ENCODE peak calls at places on chromosomes 11 and 22, in four cellular contexts. J, K, Z and C are unnamed samples.
A peak's percentile ranks its signal among the peaks of the same experiment; 100 is the strongest.

GRCh38 chr11:538431-539051 is 1.2 kb downstream of the LRRC56 start:
- DNase-seq in J (no peak), K (no peak), Z (no peak), C (no peak)

GRCh38 chr22:21837184-21837979 is 30.1 kb downstream of the MAPK1 start:
- DNase-seq in J (no peak), K (peak; percentile 39), Z (no peak), C (peak; percentile 72)

GRCh38 chr22:27406389-27406861 is 395.1 kb downstream of the MN1 start:
- DNase-seq in J (no peak), K (no peak), Z (no peak), C (no peak)

GRCh38 chr22:50102946-50103345 is 13.1 kb downstream of the MOV10L1 start:
- DNase-seq in J (peak; percentile 49), K (peak; percentile 16), Z (no peak), C (peak; percentile 31)

GRCh38 chr11:129247129-129247528 is 55.0 kb upstream of the ARHGAP32 start:
- DNase-seq in J (no peak), K (no peak), Z (no peak), C (no peak)

GRCh38 chr11:22194907-22195306 is 2.0 kb downstream of the ANO5 start:
- DNase-seq in J (no peak), K (no peak), Z (no peak), C (no peak)

GRCh38 chr11:86374586-86374985 is at the start of gene CCDC81:
- DNase-seq in J (no peak), K (no peak), Z (no peak), C (no peak)

GRCh38 chr22:37028692-37029674 is 9.4 kb downstream of the MPST start:
- DNase-seq in J (no peak), K (no peak), Z (no peak), C (no peak)

GRCh38 chr11:103610435-103610834 is 426.0 kb upstream of the DDI1 start:
- DNase-seq in J (no peak), K (no peak), Z (no peak), C (no peak)

GRCh38 chr22:48434868-48435250 is 1392.8 kb downstream of the BRD1 start:
- DNase-seq in J (no peak), K (no peak), Z (no peak), C (no peak)

GRCh38 chr11:43944761-43945311 is 2.4 kb downstream of the C11orf96 start:
- DNase-seq in J (peak; percentile 83), K (peak; percentile 82), Z (no peak), C (peak; percentile 19)

GRCh38 chr11:86978756-86979608 is 23.8 kb upstream of the FZD4 start:
- DNase-seq in J (peak; percentile 22), K (no peak), Z (no peak), C (no peak)

GRCh38 chr11:111297696-111298095 is 650 bp upstream of the POU2AF3 start:
- DNase-seq in J (no peak), K (no peak), Z (no peak), C (no peak)

GRCh38 chr11:111298466-111299110 is at the start of gene POU2AF3:
- DNase-seq in J (no peak), K (no peak), Z (no peak), C (no peak)

GRCh38 chr11:111300569-111300968 is 2.2 kb downstream of the POU2AF3 start:
- DNase-seq in J (no peak), K (no peak), Z (no peak), C (no peak)

GRCh38 chr11:111301004-111301839 is 2.9 kb downstream of the POU2AF3 start:
- DNase-seq in J (no peak), K (no peak), Z (no peak), C (no peak)

DNA sequence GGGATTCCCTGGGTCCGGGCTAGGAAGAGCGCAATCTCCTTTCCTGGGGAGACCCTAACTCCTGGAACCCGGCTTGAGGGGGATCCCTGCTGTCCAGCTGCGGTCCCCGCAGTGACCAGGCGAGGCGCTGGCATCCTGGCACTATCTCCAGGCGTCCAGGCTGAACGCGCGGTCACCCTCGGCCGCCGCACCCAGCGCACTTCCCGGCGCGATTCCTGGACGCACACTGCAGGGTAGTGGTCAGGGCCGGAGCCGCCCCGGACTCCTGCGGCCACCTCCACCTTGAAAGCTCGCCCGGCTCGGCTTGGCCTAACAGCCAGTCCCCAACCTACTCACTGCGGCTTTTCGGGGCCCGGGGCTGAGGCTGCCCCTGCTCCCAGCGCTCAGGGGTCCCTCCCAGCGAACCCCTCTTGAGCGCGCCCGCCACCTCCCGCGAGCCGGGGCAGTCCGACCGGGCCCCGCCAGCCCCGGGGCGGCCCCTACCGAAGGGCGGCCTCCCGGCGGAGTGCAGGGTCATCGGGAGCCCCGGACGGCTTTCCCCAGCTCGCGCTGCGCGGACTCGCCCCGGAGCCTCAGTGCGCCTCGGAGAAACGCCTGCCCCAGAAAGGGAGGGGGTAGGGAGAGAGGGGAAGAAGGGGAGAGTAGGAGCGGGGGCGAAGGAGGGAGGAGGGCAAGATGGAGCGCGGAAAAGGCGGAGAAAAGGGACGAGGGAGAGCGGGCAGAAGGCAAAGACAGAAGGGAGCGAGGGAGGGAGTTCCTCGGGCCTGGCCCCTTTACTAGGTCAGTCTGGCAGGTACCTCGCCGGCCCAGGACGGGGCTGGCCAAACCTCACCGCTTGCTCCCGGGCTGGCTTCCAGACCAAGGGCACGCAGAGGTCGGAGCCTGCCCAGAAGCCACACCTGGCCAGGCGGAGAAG is 1.0 kb downstream of the POU2AF3 start:
- DNase-seq in J (no peak), K (no peak), Z (no peak), C (peak; percentile 46)
- TF ChIP-seq FOXK2 in J (no peak), K (no peak), Z (no peak), C (no peak)

GRCh38 chr11:74522776-74523175 is 29.3 kb upstream of the LIPT2 start:
- DNase-seq in J (no peak), K (no peak), Z (no peak), C (no peak)

GRCh38 chr11:74520927-74521665 is 27.6 kb upstream of the LIPT2 start:
- DNase-seq in J (no peak), K (no peak), Z (no peak), C (no peak)

GRCh38 chr11:74521666-74522252 is 28.2 kb upstream of the LIPT2 start:
- DNase-seq in J (no peak), K (no peak), Z (no peak), C (no peak)

GRCh38 chr11:74524978-74525377 is 31.5 kb upstream of the LIPT2 start:
- DNase-seq in J (no peak), K (no peak), Z (no peak), C (no peak)

DNA sequence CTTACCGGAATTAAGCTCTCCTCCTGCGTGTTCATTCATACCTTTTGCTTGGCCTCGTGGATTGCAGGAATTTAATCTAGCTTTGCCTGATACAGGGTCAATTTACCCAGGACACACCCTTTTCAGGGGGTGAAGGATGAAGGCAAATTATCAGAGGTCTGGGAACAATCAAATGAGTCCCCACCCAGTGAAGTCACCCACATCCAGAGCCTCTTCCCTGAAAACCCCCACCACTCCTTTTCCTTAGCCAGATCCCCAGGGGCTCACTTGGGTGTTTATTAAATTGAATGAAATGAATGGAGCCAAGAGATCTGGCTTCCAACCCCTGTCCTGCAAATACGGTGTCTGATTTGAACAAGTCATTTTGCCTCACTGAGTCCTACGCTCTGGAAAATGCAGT is 31.0 kb upstream of the LIPT2 start:
- DNase-seq in J (no peak), K (no peak), Z (no peak), C (no peak)
- TF ChIP-seq FOXK2 in J (no peak), K (no peak), Z (no peak), C (no peak)

GRCh38 chr11:102573851-102574250 is 43.3 kb upstream of the MMP7 start:
- DNase-seq in J (no peak), K (no peak), Z (no peak), C (no peak)
- TF ChIP-seq FOXK2 in J (no peak), K (no peak), Z (no peak), C (no peak)

GRCh38 chr11:117201906-117202305 is 2.7 kb downstream of the TAGLN start:
- DNase-seq in J (no peak), K (no peak), Z (no peak), C (no peak)

GRCh38 chr11:117204283-117205080 is 5.3 kb downstream of the TAGLN start:
- DNase-seq in J (no peak), K (no peak), Z (no peak), C (no peak)

GRCh38 chr11:117201516-117201866 is 2.3 kb downstream of the TAGLN start:
- DNase-seq in J (no peak), K (no peak), Z (no peak), C (no peak)

GRCh38 chr11:117202386-117203068 is 3.4 kb downstream of the TAGLN start:
- DNase-seq in J (no peak), K (no peak), Z (no peak), C (no peak)

DNA sequence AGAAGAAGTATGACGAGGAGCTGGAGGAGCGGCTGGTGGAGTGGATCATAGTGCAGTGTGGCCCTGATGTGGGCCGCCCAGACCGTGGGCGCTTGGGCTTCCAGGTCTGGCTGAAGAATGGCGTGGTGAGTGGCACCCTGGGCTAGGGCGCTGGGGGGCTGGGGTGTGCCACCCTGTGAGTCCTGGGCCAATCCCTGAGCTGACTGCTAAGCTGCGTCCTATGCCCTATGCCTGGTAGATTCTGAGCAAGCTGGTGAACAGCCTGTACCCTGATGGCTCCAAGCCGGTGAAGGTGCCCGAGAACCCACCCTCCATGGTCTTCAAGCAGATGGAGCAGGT is 3.9 kb downstream of the TAGLN start:
- DNase-seq in J (no peak), K (no peak), Z (no peak), C (no peak)
- TF ChIP-seq FOXK2 in J (no peak), K (no peak), Z (no peak), C (no peak)

GRCh38 chr11:131668867-131669780 is 298.7 kb downstream of the NTM start:
- DNase-seq in J (peak; percentile 85), K (peak; percentile 68), Z (no peak), C (peak; percentile 17)
- TF ChIP-seq FOXK2 in J (no peak), K (no peak), Z (no peak), C (no peak)

GRCh38 chr11:2314136-2314524 is 12.3 kb downstream of the TSPAN32 start:
- DNase-seq in J (no peak), K (no peak), Z (no peak), C (no peak)
- TF ChIP-seq FOXK2 in J (no peak), K (no peak), Z (no peak), C (no peak)

DNA sequence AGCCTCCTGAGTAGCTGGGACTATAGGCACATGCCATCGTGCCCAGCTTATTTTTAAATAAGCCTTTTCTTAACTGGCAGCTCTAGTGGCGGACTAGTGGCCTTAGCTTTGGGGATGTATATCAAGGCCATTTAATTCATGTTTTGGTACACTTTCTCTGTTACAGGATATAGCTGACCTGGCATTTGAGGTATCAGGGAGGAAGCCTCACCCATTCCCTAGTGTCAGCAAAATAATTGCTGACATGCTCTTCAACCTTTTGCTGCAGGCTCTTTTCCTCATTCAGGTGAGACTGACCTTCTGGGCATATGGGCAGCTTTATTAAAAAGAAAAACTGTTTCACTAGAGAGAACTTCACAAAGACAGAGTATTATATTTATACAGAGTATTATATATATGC is 9.5 kb downstream of the EI24 start:
- DNase-seq in J (no peak), K (no peak), Z (no peak), C (no peak)
- TF ChIP-seq FOXK2 in J (no peak), K (no peak), Z (no peak), C (no peak)

GRCh38 chr11:9953994-9954626 is 290.2 kb downstream of the SWAP70 start:
- DNase-seq in J (no peak), K (no peak), Z (no peak), C (no peak)
- TF ChIP-seq FOXK2 in J (no peak), K (no peak), Z (no peak), C (no peak)